ENCODE peak calls at places on chromosome X, in eight cellular contexts. X is neural progenitor cell; V is fibroblast of villous mesenchyme; C is activated gamma-delta T cell treated with Interleukin-2 at 50 U/mL for 16 hours; B is activated effector memory CD4-positive, alpha-beta T cell treated with Interleukin-2 at 50 U/mL for 16 hours; R is NCI-H1092 treated with DMSO at 0.1 percent for 48 hours; O is Peyer's patch; P is kidney glomerular epithelial cell. K is an unnamed sample.

GRCh38 chrX:1391370-1391706 is 575 bp downstream of the SLC25A6 start:
- DNase-seq in B (no peak), V (no peak), R (no peak), X (peak), O (no peak), C (peak), P (no peak), K (no peak)

GRCh38 chrX:153411988-153412574 is 809 bp downstream of the ZFP92 start:
- DNase-seq in R (peak), P (no peak), V (peak), O (no peak), X (peak), B (no peak), C (no peak), K (no peak)

GRCh38 chrX:120120223-120120622 is 4.5 kb upstream of the RHOXF1 start:
- DNase-seq in B (no peak), O (no peak), R (no peak), V (peak), C (no peak), X (no peak), P (no peak), K (peak)

GRCh38 chrX:147912093-147912801 is 528 bp downstream of the FMR1 start:
- DNase-seq in X (peak), O (peak), P (no peak), C (no peak), B (peak), R (peak), V (peak), K (no peak)

GRCh38 chrX:14015294-14015693 is 14.4 kb downstream of the GEMIN8 start:
- DNase-seq in B (no peak), C (no peak), R (no peak), V (peak), X (no peak), P (no peak), O (no peak), K (no peak)

GRCh38 chrX:110267874-110268273 is 50.0 kb downstream of the AMMECR1 start:
- DNase-seq in O (no peak), X (no peak), V (no peak), B (no peak), R (no peak), P (no peak), C (no peak), K (no peak)

GRCh38 chrX:109874548-109874947 is 128.4 kb upstream of the TMEM164 start:
- DNase-seq in O (no peak), C (no peak), X (no peak), P (no peak), R (no peak), B (no peak), V (no peak), K (no peak)

GRCh38 chrX:43350935-43351334 is 305.2 kb upstream of the MAOA start:
- DNase-seq in O (no peak), P (no peak), C (no peak), B (no peak), X (no peak), V (no peak), R (no peak), K (no peak)

GRCh38 chrX:155070038-155070437 is 898 bp downstream of the CMC4 start:
- DNase-seq in C (no peak), O (no peak), X (peak), P (no peak), B (no peak), V (peak), R (no peak), K (no peak)

GRCh38 chrX:71181558-71181909 is 36.9 kb downstream of the NLGN3 start:
- DNase-seq in O (no peak), R (no peak), V (no peak), P (no peak), B (peak), C (peak), X (peak), K (no peak)

GRCh38 chrX:32408389-32408788 is 803.0 kb downstream of the DMD start:
- DNase-seq in B (no peak), V (no peak), P (no peak), C (no peak), X (no peak), O (no peak), R (no peak), K (no peak)

GRCh38 chrX:24153175-24153795 is 3.8 kb downstream of the ZFX start:
- DNase-seq in X (peak), O (no peak), V (peak), R (no peak), B (no peak), P (no peak), C (no peak), K (no peak)

GRCh38 chrX:123087326-123087725 is 96.8 kb upstream of the GRIA3 start:
- DNase-seq in R (no peak), P (peak), V (peak), B (no peak), C (no peak), X (no peak), O (no peak), K (no peak)

GRCh38 chrX:39675619-39676018 is 422.1 kb downstream of the BCOR start:
- DNase-seq in P (no peak), V (no peak), R (no peak), C (no peak), B (no peak), O (no peak), X (no peak), K (no peak)

GRCh38 chrX:129593137-129593536 is 53.1 kb downstream of the OCRL start:
- DNase-seq in X (no peak), C (no peak), P (no peak), B (no peak), R (no peak), V (peak), O (no peak), K (no peak)

GRCh38 chrX:7889680-7890079 is 37.5 kb downstream of the PNPLA4 start:
- DNase-seq in C (no peak), O (no peak), B (no peak), X (no peak), V (peak), R (no peak), P (no peak), K (no peak)

GRCh38 chrX:80812176-80812575 is 2.5 kb upstream of the BRWD3 start:
- DNase-seq in V (peak), B (peak), R (no peak), O (no peak), X (peak), P (no peak), C (no peak), K (no peak)

GRCh38 chrX:119008122-119008744 is 33.8 kb downstream of the LONRF3 start:
- DNase-seq in R (peak), B (peak), X (peak), C (peak), O (peak), P (peak), V (peak), K (no peak)

GRCh38 chrX:53323196-53323595 is 41.8 kb upstream of the IQSEC2 start:
- DNase-seq in P (no peak), X (no peak), V (no peak), O (no peak), B (no peak), R (no peak), C (no peak), K (no peak)